ENCODE peak calls at places on chromosome 18, in eight cellular contexts. C is IMR-90; B is stimulated activated CD4-positive, alpha-beta T cell treated with anti-CD3 and anti-CD28 coated beads, Interleukin-2, amount 100 ng/mL, for 48 hours; L is activated CD8-positive, alpha-beta memory T cell treated with anti-CD3 and anti-CD28 coated beads, Interleukin-2, amount 10 ng/mL, durations not matched to agents 7 days and 5 days; S is DMS153; G is skeletal muscle cell; A is cardiac fibroblast; Z is activated T-helper 1 cell treated with Interleukin-2 at 50 U/mL for 16 hours. D is an unnamed sample.

GRCh38 chr18:28466213-28466612 is 289.3 kb upstream of the CDH2 start:
- DNase-seq in C (no peak), B (no peak), L (no peak), S (no peak), G (no peak), A (no peak), Z (no peak), D (no peak)

GRCh38 chr18:48942554-48943261 is 8.1 kb downstream of the SMAD7 start:
- DNase-seq in C (peak), B (no peak), L (no peak), S (no peak), G (peak), A (peak), Z (no peak), D (no peak)

GRCh38 chr18:44725300-44726096 is 44.8 kb downstream of the SETBP1 start:
- DNase-seq in C (peak), B (peak), L (peak), S (no peak), G (no peak), A (peak), Z (peak), D (no peak)

GRCh38 chr18:13213036-13213795 is 5.3 kb upstream of the LDLRAD4 start:
- DNase-seq in C (no peak), B (no peak), L (no peak), S (no peak), G (no peak), A (no peak), Z (no peak), D (no peak)

GRCh38 chr18:67935638-67936037 is 419.1 kb upstream of the DSEL start:
- DNase-seq in C (no peak), B (no peak), L (no peak), S (no peak), G (no peak), A (no peak), Z (no peak), D (no peak)

GRCh38 chr18:41761329-41762028 is 193.6 kb upstream of the PIK3C3 start:
- DNase-seq in C (peak), B (no peak), L (no peak), S (peak), G (peak), A (peak), Z (no peak), D (no peak)

GRCh38 chr18:38545071-38545470 is 979.5 kb upstream of the CELF4 start:
- DNase-seq in C (no peak), B (peak), L (no peak), S (no peak), G (no peak), A (no peak), Z (no peak), D (no peak)

GRCh38 chr18:23920054-23920453 is 94.5 kb upstream of the TTC39C start:
- DNase-seq in C (peak), B (no peak), L (no peak), S (no peak), G (no peak), A (peak), Z (no peak), D (no peak)

GRCh38 chr18:711330-711692 is 1.1 kb downstream of the ENOSF1 start:
- DNase-seq in C (no peak), B (peak), L (no peak), S (no peak), G (no peak), A (no peak), Z (no peak), D (no peak)

GRCh38 chr18:67417864-67418523 is 98.5 kb downstream of the DSEL start:
- DNase-seq in C (peak), B (peak), L (peak), S (no peak), G (no peak), A (peak), Z (no peak), D (no peak)

GRCh38 chr18:58363767-58364540 is 264.9 kb downstream of the ALPK2 start:
- DNase-seq in C (peak), B (no peak), L (no peak), S (no peak), G (no peak), A (peak), Z (no peak), D (no peak)

GRCh38 chr18:35029770-35030169 is 11.4 kb upstream of the MAPRE2 start:
- DNase-seq in C (no peak), B (no peak), L (no peak), S (no peak), G (no peak), A (peak), Z (no peak), D (no peak)

GRCh38 chr18:35193313-35193712 is 47.5 kb upstream of the ZNF397 start:
- DNase-seq in C (no peak), B (no peak), L (no peak), S (peak), G (no peak), A (no peak), Z (no peak), D (no peak)

GRCh38 chr18:1092228-1092627 is 187.6 kb downstream of the ADCYAP1 start:
- DNase-seq in C (no peak), B (no peak), L (no peak), S (no peak), G (no peak), A (no peak), Z (no peak), D (no peak)